ENCODE peak calls at places on chromosomes 12 and 14, in six cellular contexts. E, O, T, P, Q and W are unnamed samples.

GRCh38 chr14:68688872-68689371 is 103.9 kb downstream of the ZFP36L1 start:
- DNase-seq in P (peak; percentile 81), E (no peak), Q (no peak), O (no peak), T (no peak), W (no peak)

GRCh38 chr12:46470039-46470627 is 97.6 kb upstream of the SLC38A2 start:
- DNase-seq in E (no peak), O (no peak), Q (no peak), T (no peak), P (no peak), W (no peak)

GRCh38 chr14:68468437-68469207 is 324.2 kb downstream of the ZFP36L1 start:
- DNase-seq in E (no peak), T (no peak), Q (no peak), O (no peak), P (peak; percentile 63), W (no peak)

GRCh38 chr12:45259732-45260480 is 44.0 kb downstream of the ANO6 start:
- DNase-seq in O (no peak), P (peak; percentile 52), Q (no peak), E (no peak), T (no peak), W (no peak)

GRCh38 chr12:131105736-131106356 is 152.1 kb downstream of the ADGRD1 start:
- DNase-seq in O (no peak), P (no peak), T (no peak), Q (no peak), E (no peak), W (peak; percentile 84)

GRCh38 chr14:81427348-81428058 is 27.4 kb upstream of the STON2 start:
- DNase-seq in E (no peak), P (peak; percentile 22), Q (no peak), T (peak; percentile 26), O (peak; percentile 24), W (peak; percentile 88)

GRCh38 chr14:90319173-90319572 is 12.6 kb downstream of the NRDE2 start:
- DNase-seq in T (no peak), O (no peak), Q (no peak), P (no peak), E (no peak), W (no peak)

GRCh38 chr12:76669981-76670380 is 93.9 kb upstream of the ZDHHC17 start:
- DNase-seq in Q (no peak), T (no peak), P (no peak), E (no peak), O (no peak), W (no peak)

GRCh38 chr12:43115441-43116160 is 436.4 kb downstream of the ADAMTS20 start:
- DNase-seq in P (no peak), O (no peak), T (no peak), E (no peak), Q (no peak), W (no peak)

GRCh38 chr12:38155020-38155395 is 161.6 kb upstream of the ALG10B start:
- DNase-seq in P (no peak), E (no peak), Q (no peak), T (no peak), O (no peak), W (no peak)

GRCh38 chr12:74906224-74906623 is 303.4 kb downstream of the KCNC2 start:
- DNase-seq in O (no peak), T (no peak), E (no peak), Q (no peak), P (no peak), W (no peak)

GRCh38 chr12:74897425-74898211 is 312.0 kb downstream of the KCNC2 start:
- DNase-seq in Q (no peak), T (no peak), E (no peak), P (no peak), O (no peak), W (no peak)

GRCh38 chr12:74900232-74900631 is 309.4 kb downstream of the KCNC2 start:
- DNase-seq in T (no peak), E (no peak), P (no peak), Q (no peak), O (no peak), W (no peak)

GRCh38 chr12:74899031-74899829 is 310.4 kb downstream of the KCNC2 start:
- DNase-seq in P (peak; percentile 2), E (no peak), T (no peak), O (no peak), Q (no peak), W (no peak)

GRCh38 chr12:74903522-74903921 is 306.1 kb downstream of the KCNC2 start:
- DNase-seq in P (no peak), Q (no peak), O (no peak), E (no peak), T (no peak), W (no peak)
- TF ChIP-seq CTCF in P (no peak), Q (no peak), O (no peak), E (peak; percentile 55), T (no peak), W (no peak)

GRCh38 chr12:89786177-89786810 is 77.7 kb upstream of the ATP2B1 start:
- DNase-seq in O (no peak), P (no peak), T (no peak), Q (no peak), E (no peak), W (no peak)
- TF ChIP-seq CTCF in O (no peak), P (no peak), T (no peak), Q (no peak), E (no peak), W (no peak)

DNA sequence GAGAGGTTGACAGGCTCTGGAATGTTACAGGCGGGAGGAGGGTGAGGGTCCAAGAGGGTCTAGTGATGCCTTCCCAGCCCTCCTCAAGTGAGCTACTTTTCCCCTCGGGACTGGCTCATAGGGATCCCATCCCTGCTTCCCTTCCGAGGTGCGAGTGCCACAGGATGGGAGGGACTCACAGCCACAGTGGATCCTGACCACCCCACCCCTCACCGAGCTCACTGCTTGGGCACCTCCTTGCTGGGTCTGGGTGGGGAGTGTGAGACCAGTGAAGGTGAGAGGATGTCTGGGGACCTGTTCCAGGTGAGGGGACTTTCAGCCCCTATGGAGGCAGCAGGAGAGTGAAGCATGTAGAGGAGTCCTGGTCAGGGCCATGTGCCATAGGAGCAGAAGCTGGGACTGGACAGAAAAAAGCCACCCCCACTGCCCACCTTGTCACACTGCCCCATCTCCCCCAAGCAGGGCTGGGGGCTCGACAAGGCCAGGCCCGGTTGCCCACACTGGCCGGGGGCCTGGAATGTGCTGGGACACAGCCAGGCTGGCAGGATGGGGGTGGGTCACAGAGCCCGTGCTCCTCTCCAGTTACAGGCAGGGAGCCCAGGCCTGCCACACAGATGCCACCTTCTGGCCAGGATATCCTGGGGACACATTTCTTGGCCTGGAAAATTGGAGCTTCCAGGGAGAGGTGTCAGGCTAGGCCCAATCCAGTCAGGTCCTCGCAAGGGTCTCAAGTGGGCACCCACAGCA is 1.7 kb upstream of the TNS2 start:
- DNase-seq in Q (no peak), E (peak; percentile 23), O (peak; percentile 80), T (peak; percentile 63), P (no peak), W (no peak)
- TF ChIP-seq CTCF in Q (no peak), E (no peak), O (peak; percentile 39), T (no peak), P (no peak), W (no peak)

DNA sequence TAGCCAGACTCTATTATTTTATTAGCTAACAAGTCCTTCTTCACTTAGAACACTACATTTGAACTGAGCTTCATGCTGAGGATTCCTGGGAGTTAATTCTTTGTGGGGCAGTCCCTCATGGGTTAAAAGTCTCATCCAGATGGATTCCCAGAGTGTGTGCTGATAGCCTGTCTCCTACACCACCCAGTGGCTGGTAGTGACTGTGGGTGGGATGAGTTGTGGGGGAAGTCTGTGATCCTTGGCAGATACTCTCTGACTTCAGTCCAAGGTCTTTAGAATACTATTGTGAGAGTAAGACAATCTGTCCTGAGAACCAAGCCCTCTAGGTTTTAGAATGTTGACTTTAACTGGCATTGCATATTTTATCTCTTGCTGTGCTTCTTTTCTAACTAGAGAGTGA is 37.2 kb downstream of the AKAP6 start:
- DNase-seq in P (peak; percentile 67), O (no peak), Q (no peak), T (no peak), E (no peak), W (no peak)
- TF ChIP-seq CTCF in P (peak; percentile 12), O (peak; percentile 33), Q (no peak), T (no peak), E (no peak), W (no peak)

DNA sequence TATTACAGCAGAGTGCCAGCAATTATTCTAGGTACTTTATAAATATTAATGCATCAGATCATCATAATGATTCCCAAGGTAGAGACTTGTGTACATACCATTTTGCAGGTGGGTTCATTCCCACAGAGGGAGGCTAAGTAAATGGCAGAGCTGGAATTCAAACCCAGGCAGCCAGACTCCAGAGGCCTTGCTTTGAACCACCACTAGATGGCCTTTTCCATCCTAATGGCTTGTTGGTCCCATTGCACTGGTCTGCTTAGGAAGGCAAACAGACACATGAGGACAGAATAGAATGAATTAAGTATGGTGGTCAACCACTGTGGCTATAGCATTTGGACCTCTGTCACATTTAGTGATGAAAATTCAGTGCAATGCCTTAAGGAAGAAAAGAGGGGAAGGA is 158.7 kb downstream of the METTL25 start:
- DNase-seq in Q (peak; percentile 12), O (no peak), E (peak; percentile 20), P (no peak), T (no peak), W (no peak)
- TF ChIP-seq CTCF in Q (peak; percentile 49), O (no peak), E (peak; percentile 46), P (peak; percentile 30), T (no peak), W (no peak)

DNA sequence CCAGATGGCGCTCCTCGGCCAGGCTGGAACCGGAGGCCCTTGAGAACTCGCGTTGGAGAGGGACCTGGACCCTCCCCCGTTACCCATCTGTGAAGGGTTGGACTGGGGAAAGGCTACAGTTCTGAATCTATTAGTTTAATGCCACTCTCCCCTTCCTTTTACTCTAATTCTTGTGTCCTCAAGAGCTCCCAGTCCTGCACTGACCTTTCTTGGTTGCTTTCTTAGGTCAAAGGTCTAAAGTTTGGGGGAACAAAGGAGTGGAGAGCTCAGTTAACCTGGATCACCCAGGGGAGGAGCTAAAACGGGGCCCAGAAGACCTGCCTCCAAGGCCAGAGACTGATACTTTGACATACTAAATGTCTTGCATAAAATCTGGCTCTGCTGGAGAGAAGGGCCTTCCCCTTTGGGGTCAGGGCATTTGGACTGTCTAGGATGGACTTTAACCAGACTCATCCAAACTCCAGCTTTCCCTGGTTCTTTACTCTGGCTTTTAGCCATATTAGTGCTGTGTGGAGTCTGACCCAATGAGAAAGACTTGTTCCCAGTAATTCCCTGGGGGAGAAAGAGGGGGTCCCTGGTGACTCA is 923 bp upstream of the MLF2 start:
- DNase-seq in O (no peak), P (no peak), Q (no peak), T (no peak), E (no peak), W (no peak)
- TF ChIP-seq CTCF in O (peak; percentile 99), P (peak; percentile 97), Q (no peak), T (peak; percentile 91), E (no peak), W (no peak)

GRCh38 chr12:25940886-25941285 is 17.6 kb upstream of the RASSF8 start:
- DNase-seq in T (no peak), E (no peak), Q (no peak), O (no peak), P (no peak), W (no peak)
- TF ChIP-seq CTCF in T (no peak), E (no peak), Q (no peak), O (no peak), P (no peak), W (no peak)

GRCh38 chr14:99479903-99480855 is 480 bp downstream of the SETD3 start:
- DNase-seq in E (peak; percentile 58), O (peak; percentile 66), P (peak; percentile 55), T (peak; percentile 63), Q (peak; percentile 43), W (peak; percentile 43)
- TF ChIP-seq CTCF in E (no peak), O (peak; percentile 35), P (peak; percentile 31), T (peak; percentile 34), Q (no peak), W (no peak)